ENCODE peak calls at places on chromosomes 3 and 15, in eight cellular contexts. One of them, this sample, is unnamed.

GRCh38 chr3:29281265-29282228 is 676 bp downstream of the RBMS3 start:
- DNase-seq in GM03348: peak
- DNase-seq in EL: peak
- DNase-seq in NCI-H2171: peak
- DNase-seq in head of caudate nucleus: no peak
- DNase-seq in SK-N-MC: no peak
- DNase-seq in activated CD4-positive, CD25-positive, alpha-beta regulatory T cell: no peak
- DNase-seq in psoas muscle: no peak
- DNase-seq in this sample: no peak

GRCh38 chr15:75200765-75201608 is 695 bp upstream of the C15orf39 start:
- DNase-seq in GM03348: peak
- DNase-seq in EL: peak
- DNase-seq in NCI-H2171: peak
- DNase-seq in head of caudate nucleus: no peak
- DNase-seq in SK-N-MC: no peak
- DNase-seq in activated CD4-positive, CD25-positive, alpha-beta regulatory T cell: no peak
- DNase-seq in psoas muscle: no peak
- DNase-seq in this sample: no peak

GRCh38 chr3:134362221-134362620 is 12.0 kb downstream of the AMOTL2 start:
- DNase-seq in GM03348: no peak
- DNase-seq in EL: no peak
- DNase-seq in NCI-H2171: no peak
- DNase-seq in head of caudate nucleus: no peak
- DNase-seq in SK-N-MC: no peak
- DNase-seq in activated CD4-positive, CD25-positive, alpha-beta regulatory T cell: no peak
- DNase-seq in psoas muscle: no peak
- DNase-seq in this sample: no peak

GRCh38 chr3:46646700-46647099 is 34.4 kb downstream of the FAM240A start:
- DNase-seq in GM03348: peak
- DNase-seq in EL: peak
- DNase-seq in NCI-H2171: no peak
- DNase-seq in head of caudate nucleus: no peak
- DNase-seq in SK-N-MC: no peak
- DNase-seq in activated CD4-positive, CD25-positive, alpha-beta regulatory T cell: no peak
- DNase-seq in psoas muscle: no peak
- DNase-seq in this sample: no peak

GRCh38 chr3:45772341-45773035 is 23.8 kb downstream of the SLC6A20 start:
- DNase-seq in GM03348: no peak
- DNase-seq in EL: no peak
- DNase-seq in NCI-H2171: no peak
- DNase-seq in head of caudate nucleus: no peak
- DNase-seq in SK-N-MC: no peak
- DNase-seq in activated CD4-positive, CD25-positive, alpha-beta regulatory T cell: no peak
- DNase-seq in psoas muscle: no peak
- DNase-seq in this sample: no peak

GRCh38 chr3:21654241-21654640 is 96.8 kb downstream of the ZNF385D start:
- DNase-seq in GM03348: no peak
- DNase-seq in EL: no peak
- DNase-seq in NCI-H2171: no peak
- DNase-seq in head of caudate nucleus: no peak
- DNase-seq in SK-N-MC: no peak
- DNase-seq in activated CD4-positive, CD25-positive, alpha-beta regulatory T cell: no peak
- DNase-seq in psoas muscle: no peak
- DNase-seq in this sample: no peak

GRCh38 chr15:60395276-60396011 is 2.3 kb downstream of the ANXA2 start:
- DNase-seq in GM03348: no peak
- DNase-seq in EL: peak
- DNase-seq in NCI-H2171: no peak
- DNase-seq in head of caudate nucleus: no peak
- DNase-seq in SK-N-MC: no peak
- DNase-seq in activated CD4-positive, CD25-positive, alpha-beta regulatory T cell: no peak
- DNase-seq in psoas muscle: no peak
- DNase-seq in this sample: no peak

GRCh38 chr3:43071313-43071893 is 34.5 kb downstream of the POMGNT2 start:
- DNase-seq in GM03348: no peak
- DNase-seq in EL: no peak
- DNase-seq in NCI-H2171: no peak
- DNase-seq in head of caudate nucleus: no peak
- DNase-seq in SK-N-MC: no peak
- DNase-seq in activated CD4-positive, CD25-positive, alpha-beta regulatory T cell: no peak
- DNase-seq in psoas muscle: no peak
- DNase-seq in this sample: no peak

GRCh38 chr3:196636369-196637349 is 2.8 kb upstream of the NRROS start:
- DNase-seq in GM03348: peak
- DNase-seq in EL: peak
- DNase-seq in NCI-H2171: no peak
- DNase-seq in head of caudate nucleus: no peak
- DNase-seq in SK-N-MC: no peak
- DNase-seq in activated CD4-positive, CD25-positive, alpha-beta regulatory T cell: no peak
- DNase-seq in psoas muscle: no peak
- DNase-seq in this sample: no peak